ENCODE peak calls at places on chromosome 12, in five cellular contexts. Q is fibroblast of lung; I is RWPE1; C is CD8-positive, alpha-beta memory T cell; A is caudate nucleus. D is an unnamed sample.

GRCh38 chr12:41514907-41515306 is 326.8 kb downstream of the PDZRN4 start:
- DNase-seq in Q (no peak), I (no peak), C (no peak), A (no peak), D (no peak)

GRCh38 chr12:103928736-103929050 is 1.5 kb upstream of the HSP90B1 start:
- DNase-seq in Q (no peak), I (no peak), C (peak; percentile 54), A (no peak), D (peak; percentile 16)

GRCh38 chr12:111248981-111249380 is 119.9 kb downstream of the PHETA1 start:
- DNase-seq in Q (no peak), I (peak; percentile 80), C (no peak), A (no peak), D (no peak)

GRCh38 chr12:64236549-64236948 is 14.5 kb upstream of the KICS2 start:
- DNase-seq in Q (peak; percentile 43), I (no peak), C (no peak), A (no peak), D (no peak)

GRCh38 chr12:109711596-109712461 is 1.8 kb upstream of the FAM222A start:
- DNase-seq in Q (no peak), I (no peak), C (no peak), A (no peak), D (no peak)

GRCh38 chr12:1197264-1198018 is 206.4 kb downstream of the ERC1 start:
- DNase-seq in Q (no peak), I (peak; percentile 34), C (no peak), A (no peak), D (no peak)

GRCh38 chr12:62632521-62632920 is 165.9 kb downstream of the MON2 start:
- DNase-seq in Q (peak; percentile 14), I (peak; percentile 34), C (no peak), A (no peak), D (no peak)

GRCh38 chr12:94186461-94187237 is 38.3 kb downstream of the PLXNC1 start:
- DNase-seq in Q (peak; percentile 77), I (no peak), C (no peak), A (peak; percentile 59), D (peak; percentile 87)

GRCh38 chr12:132955094-132955932 is 793 bp downstream of the ZNF605 start:
- DNase-seq in Q (peak; percentile 81), I (peak; percentile 41), C (no peak), A (no peak), D (peak; percentile 39)

GRCh38 chr12:132423251-132424117 is 66.5 kb upstream of the FBRSL1 start:
- DNase-seq in Q (no peak), I (peak; percentile 52), C (no peak), A (no peak), D (no peak)

GRCh38 chr12:12336049-12336411 is 14.0 kb downstream of the MANSC1 start:
- DNase-seq in Q (no peak), I (no peak), C (no peak), A (no peak), D (no peak)

GRCh38 chr12:12334710-12335040 is 15.4 kb downstream of the MANSC1 start:
- DNase-seq in Q (no peak), I (no peak), C (no peak), A (no peak), D (no peak)

GRCh38 chr12:12333407-12333831 is 16.6 kb downstream of the MANSC1 start:
- DNase-seq in Q (peak; percentile 81), I (no peak), C (no peak), A (no peak), D (no peak)

GRCh38 chr12:12331896-12332295 is 18.1 kb downstream of the MANSC1 start:
- DNase-seq in Q (no peak), I (peak; percentile 29), C (no peak), A (no peak), D (no peak)

GRCh38 chr12:12333980-12334709 is 15.9 kb downstream of the MANSC1 start:
- DNase-seq in Q (peak; percentile 47), I (no peak), C (peak; percentile 59), A (no peak), D (no peak)
- H3K27ac ChIP-seq in Q (no peak overlapping the region), I (peak overlapping the region; percentile 23), C (no peak overlapping the region), A (peak overlapping the region; percentile 3), D (peak overlapping the region; percentile 58)

DNA sequence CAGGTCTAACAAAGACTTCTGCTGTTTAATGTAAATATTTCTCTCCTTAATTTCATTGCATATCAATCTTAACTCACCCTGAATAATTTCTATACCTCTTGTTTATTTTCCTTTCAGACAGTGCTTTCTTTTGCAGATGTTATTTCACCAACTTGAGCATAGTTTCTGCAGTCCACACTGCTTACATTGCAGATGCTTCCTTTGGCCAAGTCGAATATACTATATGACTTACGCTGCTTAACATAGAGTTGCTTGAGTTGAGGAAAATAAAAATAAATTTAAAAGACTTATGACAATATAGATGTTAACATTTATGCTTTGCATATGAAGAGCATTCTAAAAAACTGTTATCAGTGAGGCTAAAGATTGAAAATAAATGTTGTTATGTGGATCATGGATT is 217.7 kb downstream of the PTPRO start:
- DNase-seq in Q (peak; percentile 33), I (no peak), C (no peak), A (no peak), D (no peak)
- H3K27ac ChIP-seq in Q (no peak overlapping the region), I (no peak overlapping the region), C (no peak overlapping the region), A (no peak overlapping the region), D (no peak overlapping the region)

GRCh38 chr12:46717848-46718247 is 107.9 kb downstream of the SLC38A4 start:
- DNase-seq in Q (no peak), I (no peak), C (no peak), A (no peak), D (no peak)
- H3K27ac ChIP-seq in Q (no peak overlapping the region), I (no peak overlapping the region), C (no peak overlapping the region), A (no peak overlapping the region), D (no peak overlapping the region)

DNA sequence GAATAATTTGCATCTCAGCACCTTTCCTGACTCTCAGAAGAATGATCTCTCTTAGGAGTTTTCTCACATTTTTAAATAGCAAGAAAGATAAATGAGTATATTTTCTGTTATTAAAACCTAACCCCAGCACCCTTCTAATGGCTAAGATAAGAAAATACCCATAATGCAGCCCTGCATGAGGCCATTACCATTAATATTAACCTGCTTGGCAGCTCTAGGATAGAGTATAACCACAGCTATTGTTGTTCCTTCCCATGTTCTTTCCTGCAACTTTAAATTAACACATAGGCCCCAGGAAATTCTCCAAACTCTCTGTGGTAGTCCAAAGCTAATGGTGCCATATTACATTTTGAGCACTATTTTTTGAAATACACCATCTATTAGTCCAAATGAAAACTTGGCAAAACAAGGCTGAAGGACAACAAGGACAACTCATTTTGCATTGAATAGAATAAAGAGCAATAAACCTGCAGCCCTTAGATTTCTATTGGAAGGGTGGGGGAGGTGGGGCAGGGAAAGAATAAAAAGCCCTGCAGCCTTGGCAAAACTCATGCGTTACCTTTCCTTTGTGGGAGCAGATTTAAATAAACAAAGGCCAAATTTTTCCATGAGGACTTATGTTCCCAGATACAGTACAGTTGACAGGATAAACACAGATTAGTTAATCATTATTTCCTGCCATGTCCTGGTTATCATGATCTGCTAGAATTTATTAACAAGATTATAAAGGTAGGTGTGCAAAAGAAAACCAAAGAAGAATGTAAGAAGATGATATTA is 46.9 kb downstream of the BTG1 start:
- DNase-seq in Q (no peak), I (no peak), C (no peak), A (no peak), D (no peak)
- H3K27ac ChIP-seq in Q (no peak overlapping the region), I (no peak overlapping the region), C (no peak overlapping the region), A (no peak overlapping the region), D (no peak overlapping the region)

GRCh38 chr12:43852744-43853143 is 16.9 kb downstream of the TMEM117 start:
- DNase-seq in Q (no peak), I (no peak), C (no peak), A (no peak), D (no peak)

GRCh38 chr12:43847427-43847826 is 11.5 kb downstream of the TMEM117 start:
- DNase-seq in Q (peak; percentile 27), I (peak; percentile 61), C (no peak), A (no peak), D (no peak)

DNA sequence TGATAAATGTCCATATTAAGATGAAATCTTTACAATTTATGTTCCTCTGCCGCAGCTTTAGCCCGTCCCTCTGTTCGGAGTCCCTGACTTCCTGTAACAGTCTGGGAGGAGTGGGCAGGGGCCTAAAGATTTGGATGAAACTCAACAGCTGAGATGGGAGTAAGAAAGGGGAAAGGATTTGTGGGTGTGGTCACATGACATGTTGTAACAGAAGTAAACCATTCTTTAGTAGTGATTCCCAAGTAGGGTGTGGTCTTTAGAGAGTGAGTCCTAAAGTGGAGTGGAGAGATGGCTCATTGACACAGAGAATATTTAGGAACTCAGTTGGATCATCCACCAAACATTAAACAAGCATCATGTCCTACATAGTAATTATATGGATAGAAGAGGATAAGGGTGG is 12.9 kb downstream of the TMEM117 start:
- DNase-seq in Q (no peak), I (no peak), C (no peak), A (no peak), D (no peak)
- H3K27ac ChIP-seq in Q (no peak overlapping the region), I (no peak overlapping the region), C (no peak overlapping the region), A (no peak overlapping the region), D (no peak overlapping the region)

GRCh38 chr12:12735301-12735700 is 18.1 kb downstream of the CDKN1B start:
- DNase-seq in Q (no peak), I (no peak), C (no peak), A (no peak), D (no peak)

GRCh38 chr12:12734561-12735071 is 17.4 kb downstream of the CDKN1B start:
- DNase-seq in Q (no peak), I (no peak), C (no peak), A (no peak), D (no peak)

GRCh38 chr12:12734054-12734453 is 16.9 kb downstream of the CDKN1B start:
- DNase-seq in Q (peak; percentile 66), I (no peak), C (no peak), A (no peak), D (no peak)

GRCh38 chr12:12733118-12733517 is 15.9 kb downstream of the CDKN1B start:
- DNase-seq in Q (no peak), I (no peak), C (no peak), A (no peak), D (no peak)

DNA sequence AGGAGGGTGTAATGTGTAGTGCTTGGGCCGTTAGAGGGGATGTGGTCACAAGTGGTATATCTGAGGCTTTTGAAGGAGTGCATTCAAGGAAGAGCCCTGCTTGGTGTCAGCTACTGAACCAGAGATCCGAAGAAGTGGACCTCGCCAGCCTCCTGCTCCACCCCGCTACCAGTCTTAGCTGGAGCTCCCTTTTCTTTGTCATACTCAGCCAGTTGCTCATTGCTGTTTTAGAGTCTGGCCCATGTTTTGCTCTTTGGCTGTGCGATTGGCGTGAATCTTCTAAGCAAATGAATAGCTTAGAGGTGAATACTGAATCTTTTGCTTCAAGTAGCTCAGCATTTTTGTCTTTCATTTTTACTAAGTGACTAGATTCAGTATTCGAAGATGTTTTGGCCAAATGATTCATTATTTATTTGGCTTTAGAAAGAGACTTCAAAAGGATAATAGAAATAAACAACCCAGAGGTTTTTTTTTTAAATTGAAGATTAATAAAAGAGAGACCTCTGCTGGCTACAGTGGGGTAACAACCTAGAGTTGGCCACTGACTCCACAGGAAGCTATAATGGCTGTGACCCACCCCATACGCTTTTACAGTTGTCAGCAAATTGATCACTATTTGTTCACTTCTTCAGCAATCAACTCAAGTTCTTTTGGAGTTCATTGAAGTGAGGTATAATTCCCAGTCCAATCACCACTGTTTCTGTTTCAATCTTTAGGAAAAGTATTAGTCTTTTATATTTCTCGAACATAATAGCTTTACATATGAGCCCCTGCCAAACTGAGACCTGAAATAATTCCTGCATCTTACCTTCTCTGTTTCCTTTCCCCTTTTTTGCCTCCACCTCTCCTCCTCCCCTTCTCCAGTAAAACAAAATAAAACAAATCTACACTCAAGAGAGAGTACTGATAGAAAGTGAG is 19.9 kb downstream of the CDKN1B start:
- DNase-seq in Q (peak; percentile 69), I (no peak), C (peak; percentile 26), A (no peak), D (no peak)
- H3K27ac ChIP-seq in Q (peak overlapping the region; percentile 62), I (no peak overlapping the region), C (peak overlapping the region; percentile 64), A (peak overlapping the region; percentile 86), D (peak overlapping the region; percentile 82)

D was measured in dorsolateral prefrontal cortex.